ENCODE peak calls at places on chromosome 1, in nine cellular contexts. J is left cardiac atrium; P is esophagus mucosa; M is aorta; F is left lung; A is K562; Q is HCT116; G is activated naive CD4-positive, alpha-beta T cell treated with anti-CD3 and anti-CD28 coated beads, Interleukin-2, amount 50 U/mL, for 72 hours; E is stimulated activated effector memory CD8-positive, alpha-beta T cell treated with anti-CD3 and anti-CD28 coated beads, Interleukin-12 subunit alpha, Interleukin-12 subunit beta, amount 100 ng/mL, for 72 hours. B is an unnamed sample.

GRCh38 chr1:203534526-203534925 is 40.6 kb downstream of the OPTC start:
- ATAC-seq in J (no peak), P (peak), M (peak), F (no peak), A (no peak), Q (no peak), G (no peak), E (no peak), B (no peak)

GRCh38 chr1:30707412-30708360 is 15.7 kb downstream of the MATN1 start:
- ATAC-seq in J (peak), P (peak), M (peak), F (peak), A (peak), Q (peak), G (peak), E (peak), B (peak)

GRCh38 chr1:206589206-206589605 is 23.1 kb downstream of the EIF2D start:
- ATAC-seq in J (peak), P (no peak), M (no peak), F (peak), A (no peak), Q (no peak), G (no peak), E (no peak), B (no peak)

GRCh38 chr1:218496561-218496960 is 151.4 kb downstream of the TGFB2 start:
- ATAC-seq in J (no peak), P (peak), M (peak), F (peak), A (no peak), Q (peak), G (no peak), E (no peak), B (no peak)

GRCh38 chr1:205381305-205381704 is 24.6 kb upstream of the KLHDC8A start:
- ATAC-seq in J (no peak), P (no peak), M (no peak), F (peak), A (no peak), Q (no peak), G (no peak), E (no peak), B (no peak)

GRCh38 chr1:45926302-45926701 is 122.9 kb downstream of the MAST2 start:
- ATAC-seq in J (no peak), P (no peak), M (no peak), F (no peak), A (no peak), Q (no peak), G (no peak), E (no peak), B (no peak)

GRCh38 chr1:150156868-150157603 is 7.3 kb downstream of the PLEKHO1 start:
- ATAC-seq in J (no peak), P (no peak), M (no peak), F (no peak), A (no peak), Q (no peak), G (no peak), E (no peak), B (no peak)

GRCh38 chr1:46171351-46171750 is 3.5 kb upstream of the TSPAN1 start:
- ATAC-seq in J (no peak), P (peak), M (no peak), F (no peak), A (no peak), Q (no peak), G (no peak), E (no peak), B (no peak)

GRCh38 chr1:70075751-70076150 is 129.6 kb downstream of the LRRC40 start:
- ATAC-seq in J (no peak), P (no peak), M (no peak), F (no peak), A (no peak), Q (no peak), G (no peak), E (no peak), B (no peak)

GRCh38 chr1:193537266-193538003 is 351.0 kb upstream of the B3GALT2 start:
- ATAC-seq in J (no peak), P (peak), M (no peak), F (peak), A (no peak), Q (no peak), G (peak), E (peak), B (peak)

GRCh38 chr1:84407524-84408318 is 9.4 kb downstream of the DNASE2B start:
- ATAC-seq in J (no peak), P (no peak), M (peak), F (peak), A (no peak), Q (no peak), G (no peak), E (no peak), B (no peak)

GRCh38 chr1:149916927-149917310 is 725 bp downstream of the SV2A start:
- ATAC-seq in J (peak), P (no peak), M (no peak), F (no peak), A (no peak), Q (no peak), G (no peak), E (no peak), B (no peak)

GRCh38 chr1:201191723-201192477 is 1.3 kb downstream of the IGFN1 start:
- ATAC-seq in J (peak), P (peak), M (no peak), F (peak), A (peak), Q (peak), G (peak), E (peak), B (peak)

GRCh38 chr1:159051436-159051835 is 25.1 kb downstream of the AIM2 start:
- ATAC-seq in J (no peak), P (no peak), M (no peak), F (no peak), A (no peak), Q (no peak), G (peak), E (no peak), B (no peak)

GRCh38 chr1:56297191-56297590 is 282.2 kb downstream of the PLPP3 start:
- ATAC-seq in J (no peak), P (no peak), M (no peak), F (no peak), A (no peak), Q (no peak), G (no peak), E (no peak), B (no peak)

GRCh38 chr1:41323243-41323642 is 38.0 kb upstream of the FOXO6 start:
- ATAC-seq in J (no peak), P (peak), M (no peak), F (no peak), A (no peak), Q (no peak), G (no peak), E (no peak), B (no peak)

GRCh38 chr1:71857862-71858261 is 424.5 kb downstream of the NEGR1 start:
- ATAC-seq in J (peak), P (no peak), M (peak), F (no peak), A (no peak), Q (no peak), G (no peak), E (no peak), B (no peak)

GRCh38 chr1:162892916-162893714 is 32.1 kb upstream of the CCDC190 start:
- ATAC-seq in J (no peak), P (no peak), M (no peak), F (peak), A (no peak), Q (no peak), G (no peak), E (no peak), B (no peak)

GRCh38 chr1:189775343-189775742 is 702.3 kb downstream of the BRINP3 start:
- ATAC-seq in J (no peak), P (no peak), M (no peak), F (peak), A (no peak), Q (no peak), G (no peak), E (no peak), B (no peak)

GRCh38 chr1:186983327-186983726 is 154.6 kb downstream of the PLA2G4A start:
- ATAC-seq in J (peak), P (no peak), M (peak), F (peak), A (no peak), Q (no peak), G (no peak), E (no peak), B (no peak)

GRCh38 chr1:44851308-44851707 is 8.3 kb upstream of the PTCH2 start:
- ATAC-seq in J (no peak), P (no peak), M (no peak), F (no peak), A (no peak), Q (no peak), G (no peak), E (no peak), B (no peak)

GRCh38 chr1:19647643-19648042 is 3.5 kb downstream of the NBL1 start:
- ATAC-seq in J (no peak), P (peak), M (no peak), F (no peak), A (no peak), Q (no peak), G (no peak), E (no peak), B (no peak)

GRCh38 chr1:198377702-198378101 is 162.8 kb downstream of the ATP6V1G3 start:
- ATAC-seq in J (no peak), P (no peak), M (no peak), F (no peak), A (no peak), Q (no peak), G (no peak), E (no peak), B (peak)

GRCh38 chr1:217626321-217626720 is 4.6 kb downstream of the GPATCH2 start:
- ATAC-seq in J (no peak), P (peak), M (no peak), F (no peak), A (no peak), Q (no peak), G (peak), E (peak), B (peak)

GRCh38 chr1:168102482-168102881 is 34.2 kb downstream of the GPR161 start:
- ATAC-seq in J (no peak), P (no peak), M (no peak), F (no peak), A (no peak), Q (no peak), G (no peak), E (peak), B (no peak)

GRCh38 chr1:228937851-228938247 is 202.6 kb downstream of the RHOU start:
- ATAC-seq in J (peak), P (no peak), M (peak), F (peak), A (peak), Q (no peak), G (no peak), E (no peak), B (no peak)

GRCh38 chr1:212147581-212148033 is 112.1 kb downstream of the DTL start:
- ATAC-seq in J (no peak), P (peak), M (peak), F (peak), A (peak), Q (no peak), G (no peak), E (no peak), B (no peak)

GRCh38 chr1:10687782-10688408 is 108.6 kb downstream of the CASZ1 start:
- ATAC-seq in J (no peak), P (no peak), M (no peak), F (no peak), A (no peak), Q (no peak), G (no peak), E (no peak), B (no peak)

GRCh38 chr1:174013864-174014418 is 8.2 kb downstream of the RC3H1 start:
- ATAC-seq in J (no peak), P (no peak), M (no peak), F (no peak), A (no peak), Q (no peak), G (peak), E (peak), B (peak)

GRCh38 chr1:216183007-216183406 is 240.2 kb downstream of the USH2A start:
- ATAC-seq in J (no peak), P (no peak), M (no peak), F (no peak), A (no peak), Q (no peak), G (no peak), E (no peak), B (no peak)